ENCODE peak calls at places on chromosomes 4 and X, in five cellular contexts. T is fibroblast of the aortic adventitia, P is hippocampal formation, F is fibroblast of the conjunctiva, O is astrocyte. S is an unnamed sample.

GRCh38 chr4:144575181-144575580 is 70.8 kb upstream of the HHIP start:
- DNase-seq in T (peak), P (peak), F (no peak), O (no peak), S (no peak)

GRCh38 chrX:68939868-68940267 is 111.0 kb downstream of the EFNB1 start:
- DNase-seq in T (no peak), P (no peak), F (no peak), O (no peak), S (no peak)

GRCh38 chr4:145583656-145584055 is 35.5 kb upstream of the MMAA start:
- DNase-seq in T (no peak), P (no peak), F (no peak), O (no peak), S (peak)

GRCh38 chr4:169612869-169613859 is 781 bp upstream of the NEK1 start:
- DNase-seq in T (peak), P (peak), F (peak), O (peak), S (peak)

GRCh38 chr4:125547842-125548241 is 233.1 kb downstream of the FAT4 start:
- DNase-seq in T (peak), P (no peak), F (peak), O (no peak), S (peak)

GRCh38 chr4:173074501-173074946 is 94.1 kb upstream of the GALNT7 start:
- DNase-seq in T (peak), P (no peak), F (peak), O (peak), S (peak)

GRCh38 chr4:66575024-66575696 is 904.9 kb upstream of the EPHA5 start:
- DNase-seq in T (peak), P (no peak), F (peak), O (peak), S (peak)

GRCh38 chr4:81207793-81208192 is 7.2 kb downstream of the PRKG2 start:
- DNase-seq in T (peak), P (no peak), F (peak), O (peak), S (peak)

GRCh38 chr4:125952631-125953030 is 637.9 kb downstream of the FAT4 start:
- DNase-seq in T (no peak), P (no peak), F (no peak), O (no peak), S (no peak)

GRCh38 chr4:170198742-170199141 is 109.0 kb upstream of the AADAT start:
- DNase-seq in T (no peak), P (peak), F (no peak), O (no peak), S (no peak)

GRCh38 chrX:16771483-16772398 is 14.5 kb upstream of the TXLNG start:
- DNase-seq in T (peak), P (no peak), F (peak), O (peak), S (peak)

GRCh38 chr4:5361968-5362367 is 310.7 kb downstream of the STK32B start:
- DNase-seq in T (peak), P (no peak), F (no peak), O (peak), S (peak)

GRCh38 chr4:75995727-75996126 is 5.0 kb upstream of the SDAD1 start:
- DNase-seq in T (peak), P (peak), F (peak), O (peak), S (peak)

GRCh38 chr4:174545268-174545667 is 23.0 kb upstream of the HPGD start:
- DNase-seq in T (no peak), P (no peak), F (no peak), O (no peak), S (no peak)

GRCh38 chr4:123477804-123478209 is 81.2 kb downstream of the SPRY1 start:
- DNase-seq in T (peak), P (no peak), F (no peak), O (peak), S (peak)

GRCh38 chr4:128560754-128561495 is 248.6 kb upstream of the JADE1 start:
- DNase-seq in T (no peak), P (no peak), F (no peak), O (no peak), S (no peak)

GRCh38 chr4:153541426-153542096 is 75.4 kb downstream of the TMEM131L start:
- DNase-seq in T (peak), P (no peak), F (no peak), O (peak), S (peak)

GRCh38 chr4:107131295-107131694 is 95.2 kb upstream of the DKK2 start:
- DNase-seq in T (peak), P (no peak), F (no peak), O (peak), S (peak)

GRCh38 chr4:98491862-98492554 is 166.4 kb downstream of the TSPAN5 start:
- DNase-seq in T (peak), P (no peak), F (no peak), O (peak), S (peak)

GRCh38 chr4:137310593-137311490 is 221.5 kb downstream of the PCDH18 start:
- DNase-seq in T (peak), P (peak), F (peak), O (peak), S (peak)

GRCh38 chr4:139176299-139177048 is 544 bp downstream of the ELF2 start:
- DNase-seq in T (peak), P (peak), F (peak), O (peak), S (peak)

GRCh38 chr4:123408471-123409084 is 12.0 kb downstream of the SPRY1 start:
- DNase-seq in T (peak), P (no peak), F (no peak), O (no peak), S (no peak)

GRCh38 chr4:77471821-77472495 is 133.7 kb upstream of the CXCL13 start:
- DNase-seq in T (no peak), P (no peak), F (no peak), O (no peak), S (no peak)

GRCh38 chrX:103171353-103171752 is 43.6 kb upstream of the BEX4 start:
- DNase-seq in T (no peak), P (no peak), F (no peak), O (no peak), S (no peak)

GRCh38 chr4:87005369-87005689 is 70.5 kb downstream of the AFF1 start:
- DNase-seq in T (no peak), P (no peak), F (no peak), O (no peak), S (peak)

GRCh38 chrX:131827935-131828334 is 195.2 kb upstream of the STK26 start:
- DNase-seq in T (peak), P (peak), F (no peak), O (no peak), S (no peak)

GRCh38 chr4:19327364-19327763 is 924.3 kb upstream of the SLIT2 start:
- DNase-seq in T (peak), P (no peak), F (no peak), O (no peak), S (no peak)

GRCh38 chrX:108447303-108447702 is 7.7 kb downstream of the COL4A5 start:
- DNase-seq in T (peak), P (no peak), F (no peak), O (peak), S (peak)

GRCh38 chr4:149896428-149896827 is 80.8 kb upstream of the IQCM start:
- DNase-seq in T (peak), P (peak), F (peak), O (peak), S (peak)

GRCh38 chrX:148588649-148589310 is 88.4 kb downstream of the AFF2 start:
- DNase-seq in T (peak), P (no peak), F (no peak), O (peak), S (no peak)

GRCh38 chr4:180794352-180794751 is 1448.8 kb upstream of the TENM3 start:
- DNase-seq in T (no peak), P (no peak), F (no peak), O (no peak), S (no peak)

GRCh38 chrX:41490446-41490845 is 43.3 kb downstream of the NYX start:
- DNase-seq in T (no peak), P (no peak), F (no peak), O (no peak), S (peak)

GRCh38 chrX:134377537-134377936 is 82.4 kb upstream of the HPRT1 start:
- DNase-seq in T (peak), P (no peak), F (peak), O (peak), S (peak)

GRCh38 chr4:115042496-115042895 is 70.9 kb downstream of the NDST4 start:
- DNase-seq in T (no peak), P (no peak), F (no peak), O (no peak), S (no peak)

GRCh38 chrX:65035451-65035779 is 59.2 kb upstream of the ZC4H2 start:
- DNase-seq in T (peak), P (peak), F (no peak), O (peak), S (peak)

GRCh38 chr4:18722748-18723191 is 701.2 kb upstream of the LCORL start:
- DNase-seq in T (no peak), P (no peak), F (no peak), O (no peak), S (no peak)

GRCh38 chrX:17968367-17968766 is 107.3 kb upstream of the RAI2 start:
- DNase-seq in T (no peak), P (no peak), F (no peak), O (no peak), S (no peak)

GRCh38 chr4:151730003-151730559 is 30.7 kb downstream of the GATB start:
- DNase-seq in T (no peak), P (no peak), F (no peak), O (peak), S (no peak)